ENCODE peak calls at places on chromosomes 7 and 10, in five cellular contexts. A is astrocyte of the spinal cord, P is H7, S is psoas muscle, U is ovary. K is an unnamed sample.

GRCh38 chr7:54643064-54643463 is 100.9 kb downstream of the VSTM2A start:
- DNase-seq in P (no peak), U (no peak), S (no peak), A (no peak), K (no peak)

GRCh38 chr7:81767883-81768282 is 2.0 kb downstream of the HGF start:
- DNase-seq in S (no peak), A (no peak), U (no peak), P (no peak), K (no peak)

GRCh38 chr10:114932945-114933344 is 5.0 kb upstream of the TRUB1 start:
- DNase-seq in S (no peak), U (no peak), P (no peak), A (no peak), K (no peak)

GRCh38 chr7:3730271-3730670 is 429.2 kb downstream of the SDK1 start:
- DNase-seq in S (no peak), U (no peak), P (no peak), A (peak), K (no peak)

GRCh38 chr10:43691503-43691902 is 42.8 kb upstream of the ZNF32 start:
- DNase-seq in P (no peak), A (no peak), U (no peak), S (no peak), K (peak)

GRCh38 chr7:141291541-141291940 is 217.7 kb downstream of the TMEM178B start:
- DNase-seq in P (no peak), A (no peak), U (no peak), S (no peak), K (no peak)

GRCh38 chr10:112793197-112793921 is 156.7 kb upstream of the TCF7L2 start:
- DNase-seq in U (no peak), A (no peak), P (no peak), S (no peak), K (no peak)

GRCh38 chr7:105403128-105403527 is 14.4 kb upstream of the SRPK2 start:
- DNase-seq in U (no peak), A (no peak), S (no peak), P (no peak), K (no peak)

GRCh38 chr10:31607481-31607880 is 288.5 kb downstream of the ZEB1 start:
- DNase-seq in U (no peak), P (no peak), A (no peak), S (no peak), K (no peak)

GRCh38 chr7:150390206-150390605 is 11.1 kb downstream of the ZNF775 start:
- DNase-seq in S (no peak), A (no peak), U (no peak), P (no peak), K (peak)

GRCh38 chr10:93072713-93073538 is 767 bp upstream of the CYP26A1 start:
- DNase-seq in A (no peak), U (no peak), S (no peak), P (peak), K (no peak)

GRCh38 chr10:120508393-120508792 is 51.4 kb downstream of the PLPP4 start:
- DNase-seq in S (no peak), A (peak), P (no peak), U (no peak), K (no peak)

GRCh38 chr7:84070770-84071169 is 123.8 kb downstream of the SEMA3A start:
- DNase-seq in P (no peak), S (no peak), A (no peak), U (no peak), K (no peak)

GRCh38 chr7:55181774-55182173 is 163.0 kb downstream of the EGFR start:
- DNase-seq in U (no peak), A (no peak), S (no peak), P (no peak), K (no peak)

GRCh38 chr10:24962998-24963397 is 10.6 kb upstream of the PRTFDC1 start:
- DNase-seq in S (no peak), P (no peak), U (no peak), A (peak), K (no peak)

GRCh38 chr7:24580283-24580946 is 7.2 kb downstream of the PALS2 start:
- DNase-seq in U (no peak), P (no peak), A (no peak), S (no peak), K (no peak)

GRCh38 chr10:69335613-69336012 is 57.3 kb downstream of the HK1 start:
- DNase-seq in A (no peak), S (no peak), U (no peak), P (no peak), K (no peak)
- H3K4me3 ChIP-seq in A (no peak), S (no peak), U (no peak), P (no peak), K (no peak)

GRCh38 chr7:73740771-73741170 is 2.2 kb upstream of the ABHD11 start:
- DNase-seq in S (no peak), P (peak), U (peak), A (no peak), K (no peak)

GRCh38 chr7:73740212-73740611 is 1.6 kb upstream of the ABHD11 start:
- DNase-seq in U (no peak), P (no peak), S (no peak), A (no peak), K (no peak)

GRCh38 chr7:73742338-73742752 is 3.7 kb upstream of the ABHD11 start:
- DNase-seq in A (no peak), S (no peak), U (no peak), P (peak), K (no peak)

GRCh38 chr7:73741600-73741999 is 3.0 kb upstream of the ABHD11 start:
- DNase-seq in A (no peak), U (no peak), P (peak), S (no peak), K (no peak)

DNA sequence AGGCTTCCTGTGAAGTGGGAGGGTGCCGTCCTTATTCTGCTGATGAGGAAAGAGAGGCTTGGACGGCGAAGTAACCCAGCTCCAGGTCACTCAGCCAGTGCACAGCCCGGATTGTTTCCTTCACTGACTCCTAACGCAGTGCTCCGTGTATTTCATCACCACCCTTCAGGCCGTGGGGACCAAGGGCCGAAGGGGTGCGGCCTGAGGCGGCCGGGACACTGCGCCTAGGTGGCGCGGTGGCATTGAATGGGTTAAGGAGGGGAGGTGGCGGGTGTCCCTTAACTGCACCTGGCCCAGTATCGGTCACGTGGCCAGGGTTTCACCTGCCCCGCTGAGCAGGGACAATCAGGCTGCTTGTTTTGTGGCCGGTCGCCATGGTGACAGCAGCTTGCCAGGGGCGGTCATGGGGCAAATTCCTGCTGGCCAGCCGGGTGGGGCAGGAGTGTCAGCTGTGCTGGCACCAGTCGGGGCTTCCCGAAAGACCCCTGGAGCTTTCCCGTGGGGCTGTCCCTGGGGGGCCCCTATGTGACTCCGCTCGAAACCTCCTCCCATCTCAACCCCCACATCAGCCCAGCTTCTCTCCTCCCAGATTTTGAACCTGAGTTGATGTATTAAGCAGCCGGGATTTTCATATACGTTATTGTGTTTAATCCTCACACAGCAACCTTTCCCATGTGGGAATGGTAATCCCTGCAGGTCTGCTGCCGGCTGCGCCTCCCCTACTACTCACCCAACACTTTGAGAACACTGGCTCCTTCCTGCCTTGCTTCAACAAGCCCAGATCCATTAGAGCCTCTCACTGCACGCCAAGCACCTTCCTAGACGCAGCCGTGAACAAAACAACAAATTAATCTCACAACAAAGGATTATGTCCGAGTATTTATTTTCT is 4.4 kb upstream of the ABHD11 start:
- DNase-seq in U (peak), P (peak), S (no peak), A (peak), K (peak)
- H3K4me3 ChIP-seq in U (no peak), P (peak), S (no peak), A (no peak), K (no peak)

DNA sequence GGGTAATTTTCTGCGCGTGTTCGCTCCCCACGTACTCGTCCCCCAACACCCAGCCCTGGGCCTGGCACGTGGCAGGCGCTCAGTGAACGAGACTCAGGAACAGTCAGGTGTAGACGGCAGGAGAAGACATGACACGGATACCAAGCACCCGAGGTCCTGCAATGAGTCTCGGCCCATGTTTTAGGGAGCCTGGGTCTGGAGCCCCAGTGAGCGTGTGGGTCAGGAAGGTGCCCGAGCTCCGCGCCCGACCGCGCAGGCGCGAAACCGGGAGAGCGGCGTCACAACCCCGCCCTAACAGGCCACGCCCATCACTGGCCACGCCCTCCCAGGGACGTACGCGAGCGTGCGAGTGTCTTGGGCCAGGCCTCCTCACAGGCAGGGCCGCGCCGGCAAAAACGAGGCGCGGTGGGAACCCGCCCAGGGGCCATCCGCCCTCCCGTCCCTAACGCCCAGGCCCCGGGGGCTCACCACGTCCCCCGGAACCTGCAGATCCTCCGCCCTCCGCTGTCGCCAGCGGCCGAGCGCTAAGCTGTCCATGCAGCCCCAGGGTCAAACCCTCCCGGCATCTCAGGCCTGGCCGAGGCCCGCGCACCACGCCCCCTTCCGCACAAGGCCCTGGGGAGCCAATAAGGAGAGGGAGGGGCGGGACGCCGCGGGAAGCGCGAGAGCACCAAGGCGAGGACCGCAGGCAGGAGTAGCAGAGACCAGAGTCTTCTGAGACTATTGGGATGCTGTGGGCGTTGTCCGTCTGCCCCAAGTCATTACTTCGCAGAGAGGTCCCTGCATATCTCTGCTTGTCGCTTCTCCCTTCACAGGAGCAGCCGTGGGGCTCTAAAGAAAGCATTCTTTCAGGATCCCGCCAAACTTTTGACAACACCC is at the start of gene C10orf143:
- DNase-seq in S (peak), A (peak), P (peak), U (peak), K (peak)
- H3K4me3 ChIP-seq in S (peak), A (peak), P (peak), U (peak), K (peak)

DNA sequence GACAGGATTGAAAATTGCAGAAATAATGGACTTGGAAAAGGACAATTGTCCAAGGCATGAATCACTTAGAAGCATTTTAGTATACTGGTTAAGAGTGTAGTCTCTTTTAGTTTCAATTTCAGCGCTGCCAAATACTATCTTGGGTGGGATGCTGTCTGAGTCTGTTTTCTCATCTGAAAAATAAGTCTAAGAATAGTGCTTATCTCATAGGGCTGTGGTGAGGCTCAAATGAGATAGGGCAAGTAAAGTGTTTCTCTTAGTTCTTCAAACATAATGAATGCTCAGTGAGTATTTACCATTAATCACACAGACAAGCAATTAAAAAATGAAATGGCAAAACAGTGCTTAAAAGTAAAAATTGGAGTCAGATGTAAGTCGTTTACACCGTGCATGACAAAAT is 45.9 kb upstream of the C1GALT1 start:
- DNase-seq in P (no peak), A (peak), S (no peak), U (no peak), K (no peak)
- H3K4me3 ChIP-seq in P (no peak), A (no peak), S (no peak), U (peak), K (no peak)

GRCh38 chr7:35776686-35777085 is 24.2 kb upstream of the SEPTIN7 start:
- DNase-seq in S (no peak), A (no peak), P (no peak), U (no peak), K (no peak)
- H3K4me3 ChIP-seq in S (no peak), A (no peak), P (no peak), U (no peak), K (no peak)

GRCh38 chr7:90212149-90212495 is 582 bp downstream of the STEAP2 start:
- DNase-seq in P (peak), A (peak), S (no peak), U (no peak), K (no peak)
- H3K4me3 ChIP-seq in P (peak), A (peak), S (peak), U (peak), K (peak)

DNA sequence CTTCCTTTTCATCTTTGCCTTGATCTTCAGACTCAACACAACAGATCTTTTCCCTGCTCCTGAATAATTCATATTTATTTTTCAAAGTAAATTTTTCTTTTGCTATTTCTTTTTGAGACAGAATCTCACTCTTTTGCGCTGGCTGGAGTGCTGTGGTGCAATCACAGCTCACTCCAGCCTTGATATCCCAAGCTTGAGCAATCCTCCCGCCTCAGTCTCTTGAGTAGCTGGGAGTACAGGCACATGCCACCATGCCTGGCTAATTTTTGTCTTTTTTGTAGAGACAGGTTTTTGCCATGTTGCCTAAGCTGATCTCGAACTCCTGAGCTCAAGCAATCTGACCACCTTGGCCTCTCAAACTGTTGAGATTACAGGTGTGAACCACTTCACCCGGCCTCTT is 9.2 kb downstream of the RTKN2 start:
- DNase-seq in A (no peak), S (no peak), U (no peak), P (no peak), K (no peak)
- H3K4me3 ChIP-seq in A (no peak), S (no peak), U (no peak), P (no peak), K (no peak)

GRCh38 chr7:1175967-1176851 is 16.2 kb upstream of the ZFAND2A start:
- DNase-seq in S (peak), P (peak), A (peak), U (peak), K (peak)

GRCh38 chr7:1174881-1175596 is 15.0 kb upstream of the ZFAND2A start:
- DNase-seq in S (no peak), P (no peak), U (no peak), A (no peak), K (no peak)

GRCh38 chr7:1172666-1173523 is 12.9 kb upstream of the ZFAND2A start:
- DNase-seq in S (no peak), A (no peak), U (no peak), P (no peak), K (no peak)

GRCh38 chr7:1176891-1177373 is 16.9 kb upstream of the ZFAND2A start:
- DNase-seq in U (peak), P (peak), A (peak), S (peak), K (peak)

DNA sequence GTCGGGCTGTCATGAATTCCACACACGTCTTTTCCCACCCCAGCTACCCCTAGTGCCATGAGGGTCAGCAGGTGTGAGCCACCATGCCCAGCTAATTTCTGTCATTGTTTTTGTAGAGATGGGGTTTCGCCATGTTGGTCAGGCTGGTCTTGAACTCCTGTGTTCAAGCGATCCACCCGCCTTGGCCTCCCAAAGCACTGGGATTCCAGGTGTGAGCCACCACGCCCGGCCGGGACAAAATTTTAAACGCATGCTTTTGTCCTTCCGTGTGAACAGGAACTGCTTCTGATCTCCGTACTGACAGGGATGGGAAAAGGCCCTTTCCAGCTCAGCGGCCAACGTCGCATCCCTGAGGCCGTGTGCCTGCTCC is 15.6 kb upstream of the ZFAND2A start:
- DNase-seq in P (no peak), S (no peak), U (no peak), A (no peak), K (no peak)
- H3K4me3 ChIP-seq in P (no peak), S (peak), U (no peak), A (no peak), K (no peak)

DNA sequence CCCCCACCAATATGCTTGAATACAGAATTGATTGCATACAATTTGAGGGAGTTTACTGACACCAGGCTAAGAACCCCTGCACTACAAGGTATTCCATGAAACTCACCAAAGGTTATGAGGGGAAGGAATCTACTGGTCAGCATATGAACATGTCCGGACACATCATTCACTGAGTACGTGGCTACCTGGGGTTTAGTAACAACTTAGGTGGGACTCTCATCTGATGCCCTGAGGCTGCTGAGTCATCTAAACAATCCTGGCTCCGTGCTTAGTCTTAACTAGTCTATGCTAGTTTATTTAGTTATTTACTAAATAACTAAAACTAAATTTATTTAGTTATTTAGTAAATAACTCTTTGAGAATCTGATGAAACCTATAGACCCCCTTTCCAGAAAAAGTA is 11.3 kb downstream of the PI4K2A start:
- DNase-seq in U (no peak), A (no peak), P (no peak), S (no peak), K (no peak)
- H3K4me3 ChIP-seq in U (no peak), A (no peak), P (no peak), S (no peak), K (no peak)

DNA sequence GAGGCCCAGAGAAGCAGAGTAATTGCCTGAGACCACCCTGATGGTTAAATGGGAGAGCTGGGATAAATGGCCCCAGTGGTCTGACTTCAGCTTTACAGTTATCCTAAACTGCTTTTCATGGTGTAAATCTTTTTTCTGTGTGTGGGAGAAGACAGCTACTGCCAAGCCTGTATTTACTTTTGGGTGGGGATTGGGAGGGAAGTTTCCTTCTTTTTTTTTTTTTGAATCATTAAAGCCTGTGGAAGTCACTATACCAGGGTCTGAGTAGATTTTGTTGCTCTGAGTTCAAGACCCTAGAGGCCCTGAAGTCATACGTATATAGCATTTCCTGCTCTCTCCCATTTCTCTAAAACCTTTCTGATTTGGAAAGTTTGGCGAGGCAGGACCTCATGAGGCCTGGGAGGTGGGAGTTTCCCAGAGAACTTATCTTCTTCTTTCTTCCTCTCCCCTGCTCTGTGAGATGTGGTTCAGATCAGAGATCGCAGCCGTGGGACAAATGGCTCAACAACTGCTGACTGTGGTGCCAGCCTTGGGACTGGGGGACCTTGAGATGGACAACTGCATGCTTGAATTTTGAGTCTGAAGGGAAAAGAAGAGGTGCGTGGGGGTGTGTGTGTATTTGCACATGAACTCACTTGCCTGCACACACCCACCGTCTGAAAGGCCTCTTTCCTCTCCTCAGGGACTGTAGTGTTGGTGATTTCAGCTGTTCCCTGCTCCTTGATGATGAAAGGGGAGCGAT is 18.1 kb downstream of the LRMDA start:
- DNase-seq in A (no peak), P (no peak), S (no peak), U (no peak), K (no peak)
- H3K4me3 ChIP-seq in A (no peak), P (no peak), S (no peak), U (no peak), K (no peak)

K was measured in aorta.